ENCODE peak calls at places on chromosomes 4 and X, in seven cellular contexts. One of them, this sample, is unnamed.
A peak's percentile ranks its signal among the peaks of the same experiment; 100 is the strongest.

GRCh38 chrX:31440546-31440945 is 368.7 kb upstream of the FTHL17 start:
- DNase-seq in activated CD8-positive, alpha-beta memory T cell treated with anti-CD3 and anti-CD28 coated beads for 1 hour: no peak
- DNase-seq in cardiac fibroblast: no peak
- DNase-seq in T-cell: no peak
- DNase-seq in neural progenitor cell: no peak
- DNase-seq in renal cortical epithelial cell: no peak
- DNase-seq in stimulated activated CD8-positive, alpha-beta memory T cell treated with anti-CD3 and anti-CD28 coated beads, Interleukin-15, amount 100 ng/mL, for 1 hour: no peak
- DNase-seq in this sample: peak; percentile 75

GRCh38 chr4:92182736-92183407 is 120.9 kb upstream of the GRID2 start:
- DNase-seq in activated CD8-positive, alpha-beta memory T cell treated with anti-CD3 and anti-CD28 coated beads for 1 hour: no peak
- DNase-seq in cardiac fibroblast: no peak
- DNase-seq in T-cell: no peak
- DNase-seq in neural progenitor cell: no peak
- DNase-seq in renal cortical epithelial cell: no peak
- DNase-seq in stimulated activated CD8-positive, alpha-beta memory T cell treated with anti-CD3 and anti-CD28 coated beads, Interleukin-15, amount 100 ng/mL, for 1 hour: no peak
- DNase-seq in this sample: no peak

GRCh38 chrX:107712231-107713204 is 63.1 kb downstream of the TSC22D3 start:
- DNase-seq in activated CD8-positive, alpha-beta memory T cell treated with anti-CD3 and anti-CD28 coated beads for 1 hour: no peak
- DNase-seq in cardiac fibroblast: peak; percentile 79
- DNase-seq in T-cell: peak; percentile 34
- DNase-seq in neural progenitor cell: no peak
- DNase-seq in renal cortical epithelial cell: peak; percentile 86
- DNase-seq in stimulated activated CD8-positive, alpha-beta memory T cell treated with anti-CD3 and anti-CD28 coated beads, Interleukin-15, amount 100 ng/mL, for 1 hour: no peak
- DNase-seq in this sample: peak; percentile 72

GRCh38 chr4:89949782-89950387 is 55.2 kb downstream of the MMRN1 start:
- DNase-seq in activated CD8-positive, alpha-beta memory T cell treated with anti-CD3 and anti-CD28 coated beads for 1 hour: no peak
- DNase-seq in cardiac fibroblast: no peak
- DNase-seq in T-cell: no peak
- DNase-seq in neural progenitor cell: no peak
- DNase-seq in renal cortical epithelial cell: peak; percentile 50
- DNase-seq in stimulated activated CD8-positive, alpha-beta memory T cell treated with anti-CD3 and anti-CD28 coated beads, Interleukin-15, amount 100 ng/mL, for 1 hour: no peak
- DNase-seq in this sample: peak; percentile 6

GRCh38 chr4:105503484-105503883 is 29.6 kb upstream of the PPA2 start:
- DNase-seq in activated CD8-positive, alpha-beta memory T cell treated with anti-CD3 and anti-CD28 coated beads for 1 hour: no peak
- DNase-seq in cardiac fibroblast: no peak
- DNase-seq in T-cell: no peak
- DNase-seq in neural progenitor cell: no peak
- DNase-seq in renal cortical epithelial cell: no peak
- DNase-seq in stimulated activated CD8-positive, alpha-beta memory T cell treated with anti-CD3 and anti-CD28 coated beads, Interleukin-15, amount 100 ng/mL, for 1 hour: no peak
- DNase-seq in this sample: no peak

GRCh38 chr4:8334786-8335460 is 65.4 kb downstream of the HTRA3 start:
- DNase-seq in activated CD8-positive, alpha-beta memory T cell treated with anti-CD3 and anti-CD28 coated beads for 1 hour: no peak
- DNase-seq in cardiac fibroblast: no peak
- DNase-seq in T-cell: no peak
- DNase-seq in neural progenitor cell: no peak
- DNase-seq in renal cortical epithelial cell: peak; percentile 86
- DNase-seq in stimulated activated CD8-positive, alpha-beta memory T cell treated with anti-CD3 and anti-CD28 coated beads, Interleukin-15, amount 100 ng/mL, for 1 hour: no peak
- DNase-seq in this sample: no peak

GRCh38 chr4:2251795-2252529 is 9.9 kb downstream of the MXD4 start:
- DNase-seq in activated CD8-positive, alpha-beta memory T cell treated with anti-CD3 and anti-CD28 coated beads for 1 hour: no peak
- DNase-seq in cardiac fibroblast: no peak
- DNase-seq in T-cell: no peak
- DNase-seq in neural progenitor cell: no peak
- DNase-seq in renal cortical epithelial cell: no peak
- DNase-seq in stimulated activated CD8-positive, alpha-beta memory T cell treated with anti-CD3 and anti-CD28 coated beads, Interleukin-15, amount 100 ng/mL, for 1 hour: no peak
- DNase-seq in this sample: no peak

GRCh38 chrX:97384685-97385084 is 501.0 kb downstream of the RPA4 start:
- DNase-seq in activated CD8-positive, alpha-beta memory T cell treated with anti-CD3 and anti-CD28 coated beads for 1 hour: no peak
- DNase-seq in cardiac fibroblast: no peak
- DNase-seq in T-cell: no peak
- DNase-seq in neural progenitor cell: no peak
- DNase-seq in renal cortical epithelial cell: no peak
- DNase-seq in stimulated activated CD8-positive, alpha-beta memory T cell treated with anti-CD3 and anti-CD28 coated beads, Interleukin-15, amount 100 ng/mL, for 1 hour: no peak
- DNase-seq in this sample: no peak